ENCODE peak calls at places on chromosomes 3 and 15, in ten cellular contexts. Z is AG10803; K is stimulated activated naive CD4-positive, alpha-beta T cell treated with Interleukin-2 at 50 U/mL for 16 hours; T is NCI-H1417; L is EL; G is dermis blood vessel endothelial cell; I is Caco-2; S is activated B cell treated with CpG ODN at 0.5 μM for 24 hours; H is RPMI7951; X is NCI-H1092. W is an unnamed sample.

GRCh38 chr3:143329567-143330164 is 210.1 kb downstream of the CHST2 start:
- DNase-seq in L (no peak), Z (no peak), H (peak), K (no peak), T (no peak), G (peak), S (no peak), I (no peak), X (no peak), W (peak)

GRCh38 chr3:49712631-49713317 is 6.7 kb downstream of the AMIGO3 start:
- DNase-seq in H (no peak), S (no peak), X (no peak), K (no peak), G (no peak), Z (no peak), I (peak), T (no peak), L (no peak), W (no peak)

GRCh38 chr3:152269423-152270144 is 855 bp downstream of the MBNL1 start:
- DNase-seq in S (no peak), L (peak), Z (peak), X (peak), G (peak), I (peak), K (peak), H (peak), T (peak), W (peak)

GRCh38 chr15:98968576-98968975 is 39.0 kb downstream of the PGPEP1L start:
- DNase-seq in I (no peak), H (no peak), G (no peak), K (no peak), Z (no peak), S (no peak), T (no peak), L (no peak), X (no peak), W (no peak)

GRCh38 chr3:186640473-186640818 is 247 bp downstream of the FETUB start:
- DNase-seq in Z (no peak), I (no peak), S (no peak), X (no peak), T (no peak), G (no peak), L (peak), K (no peak), H (peak), W (no peak)

GRCh38 chr3:54916722-54917121 is 11.1 kb downstream of the LRTM1 start:
- DNase-seq in S (no peak), H (peak), L (peak), Z (peak), K (no peak), G (no peak), X (no peak), I (no peak), T (no peak), W (no peak)

GRCh38 chr15:38476120-38476519 is 22.2 kb downstream of the FAM98B start:
- DNase-seq in T (no peak), I (no peak), K (no peak), Z (no peak), G (no peak), S (no peak), L (no peak), X (no peak), H (no peak), W (no peak)

GRCh38 chr15:65041787-65042186 is 3.4 kb upstream of the SLC51B start:
- DNase-seq in H (no peak), G (no peak), S (no peak), X (no peak), Z (no peak), L (no peak), I (no peak), K (no peak), T (no peak), W (no peak)

GRCh38 chr3:189588061-189588817 is 43.0 kb upstream of the TP63 start:
- DNase-seq in T (no peak), X (no peak), L (peak), S (no peak), Z (peak), I (no peak), K (no peak), G (no peak), H (peak), W (no peak)

GRCh38 chr3:51371943-51372557 is 13.0 kb upstream of the MANF start:
- DNase-seq in X (peak), H (peak), S (no peak), T (peak), I (peak), L (peak), G (peak), K (peak), Z (peak), W (peak)

GRCh38 chr3:138470687-138471086 is 36.3 kb downstream of the ESYT3 start:
- DNase-seq in Z (no peak), I (no peak), S (no peak), H (no peak), T (no peak), K (no peak), X (no peak), G (no peak), L (no peak), W (no peak)

GRCh38 chr3:107523361-107524213 is 825 bp downstream of the BBX start:
- DNase-seq in L (peak), G (peak), H (peak), Z (peak), T (peak), S (peak), X (no peak), K (peak), I (no peak), W (peak)

GRCh38 chr3:178043084-178043483 is 493.2 kb upstream of the KCNMB2 start:
- DNase-seq in S (no peak), X (no peak), H (no peak), K (no peak), G (no peak), L (no peak), I (no peak), T (no peak), Z (no peak), W (no peak)

GRCh38 chr3:149450281-149450680 is 24.2 kb upstream of the TM4SF4 start:
- DNase-seq in L (peak), Z (peak), H (no peak), S (no peak), I (no peak), X (no peak), G (no peak), T (no peak), K (no peak), W (no peak)

GRCh38 chr3:44069276-44069675 is 172.4 kb upstream of the TOPAZ1 start:
- DNase-seq in G (no peak), K (no peak), T (no peak), I (no peak), X (no peak), H (peak), S (no peak), L (peak), Z (no peak), W (no peak)

GRCh38 chr3:95629802-95630201 is 1184.6 kb upstream of the EPHA6 start:
- DNase-seq in L (no peak), H (no peak), Z (no peak), K (no peak), X (no peak), S (no peak), T (no peak), G (no peak), I (no peak), W (no peak)

GRCh38 chr3:171971919-171972526 is 67.4 kb upstream of the FNDC3B start:
- DNase-seq in T (no peak), X (no peak), H (no peak), S (no peak), I (no peak), G (no peak), Z (peak), K (no peak), L (no peak), W (no peak)

GRCh38 chr3:10356461-10356897 is 35.6 kb upstream of the SEC13 start:
- DNase-seq in G (no peak), Z (no peak), L (no peak), X (no peak), H (no peak), S (no peak), K (no peak), T (no peak), I (no peak), W (no peak)

GRCh38 chr3:113485161-113485609 is 29.8 kb downstream of the SPICE1 start:
- DNase-seq in Z (no peak), X (no peak), K (no peak), L (no peak), S (no peak), G (no peak), H (no peak), I (no peak), T (no peak), W (no peak)

GRCh38 chr15:70789213-70789612 is 25.9 kb upstream of the UACA start:
- DNase-seq in X (no peak), L (peak), H (no peak), I (peak), K (no peak), Z (no peak), G (no peak), S (no peak), T (no peak), W (no peak)

GRCh38 chr3:164608554-164609276 is 469.6 kb downstream of the SI start:
- DNase-seq in H (no peak), I (no peak), X (no peak), G (no peak), S (no peak), L (no peak), K (no peak), T (no peak), Z (no peak), W (no peak)

GRCh38 chr3:136277634-136278033 is 27.5 kb downstream of the PCCB start:
- DNase-seq in I (no peak), Z (no peak), T (no peak), S (no peak), H (peak), X (no peak), K (no peak), G (no peak), L (no peak), W (no peak)

GRCh38 chr3:65939841-65940246 is 98.9 kb downstream of the MAGI1 start:
- DNase-seq in I (no peak), S (no peak), G (no peak), H (no peak), X (no peak), Z (peak), L (no peak), T (peak), K (no peak), W (no peak)

GRCh38 chr3:191070201-191070600 is 128.8 kb upstream of the OSTN start:
- DNase-seq in S (no peak), X (no peak), G (no peak), T (no peak), K (no peak), I (no peak), Z (peak), H (peak), L (peak), W (no peak)

GRCh38 chr15:70238917-70239316 is 141.2 kb upstream of the TLE3 start:
- DNase-seq in I (no peak), L (no peak), T (no peak), S (no peak), H (no peak), G (no peak), Z (no peak), K (no peak), X (no peak), W (no peak)

GRCh38 chr3:103794656-103795055 is 1359.8 kb downstream of the ZPLD1 start:
- DNase-seq in G (no peak), Z (no peak), X (no peak), T (no peak), L (no peak), H (no peak), I (no peak), K (no peak), S (no peak), W (no peak)

GRCh38 chr3:67375961-67376360 is 278.5 kb downstream of the SUCLG2 start:
- DNase-seq in I (no peak), S (no peak), T (no peak), K (no peak), L (no peak), H (no peak), X (no peak), G (no peak), Z (no peak), W (no peak)

GRCh38 chr3:195907730-195908438 is 467 bp downstream of the TNK2 start:
- DNase-seq in I (no peak), K (peak), L (peak), H (peak), X (no peak), Z (no peak), T (peak), G (peak), S (peak), W (no peak)

GRCh38 chr3:17979248-17979647 is 236.8 kb upstream of the TBC1D5 start:
- DNase-seq in G (no peak), Z (peak), T (no peak), H (no peak), X (no peak), S (no peak), I (no peak), K (no peak), L (no peak), W (no peak)